ENCODE peak calls at places on chromosome X, in four cellular contexts. U is Peyer's patch, N is tibial artery, D is colonic mucosa. P is an unnamed sample. For H3K4me1, the result is how much of the 10 kb centered on the place peaks cover.

GRCh38 chrX:126820700-126821420 is 1.3 kb downstream of the PRR32 start:
- DNase-seq in D (no peak), U (no peak), N (no peak), P (no peak)

GRCh38 chrX:135520022-135520552 is 373 bp upstream of the INTS6L start:
- DNase-seq in U (no peak), D (no peak), N (no peak), P (no peak)

GRCh38 chrX:41027388-41027787 is 57.9 kb upstream of the USP9X start:
- DNase-seq in D (no peak), U (no peak), N (no peak), P (no peak)

GRCh38 chrX:17860811-17861495 is at the start of gene RAI2:
- DNase-seq in D (no peak), N (no peak), U (peak), P (peak)

GRCh38 chrX:118495958-118496762 is 545 bp downstream of the DOCK11 start:
- DNase-seq in U (peak), N (peak), D (peak), P (peak)

GRCh38 chrX:65644621-65645287 is 22.7 kb upstream of the MSN start:
- DNase-seq in U (no peak), N (peak), D (peak), P (no peak)

GRCh38 chrX:3939967-3940610 is 226.6 kb upstream of the PRKX start:
- DNase-seq in N (no peak), D (no peak), U (no peak), P (no peak)

GRCh38 chrX:41010188-41010846 is 74.9 kb upstream of the USP9X start:
- DNase-seq in U (peak), D (peak), N (peak), P (peak)

GRCh38 chrX:68829594-68830485 is 1.0 kb downstream of the EFNB1 start:
- DNase-seq in U (peak), N (no peak), D (peak), P (no peak)

GRCh38 chrX:133653363-133653762 is 238.1 kb upstream of the GPC4 start:
- DNase-seq in U (no peak), N (no peak), D (no peak), P (no peak)

GRCh38 chrX:148878371-148878770 is 378.0 kb downstream of the AFF2 start:
- DNase-seq in U (no peak), D (no peak), N (no peak), P (no peak)

GRCh38 chrX:3184176-3184930 is 143.1 kb downstream of the ARSF start:
- DNase-seq in D (no peak), N (no peak), U (no peak), P (no peak)

GRCh38 chrX:13088155-13088485 is 43.7 kb upstream of the FAM9C start:
- DNase-seq in U (peak), D (no peak), N (no peak), P (no peak)

GRCh38 chrX:19627533-19627932 is 112.2 kb upstream of the MAP3K15 start:
- DNase-seq in U (no peak), D (no peak), N (no peak), P (no peak)

GRCh38 chrX:47047989-47048388 is 30.3 kb upstream of the RGN start:
- DNase-seq in U (no peak), N (no peak), D (no peak), P (no peak)

GRCh38 chrX:115425359-115425758 is 135.6 kb upstream of the PLS3 start:
- DNase-seq in N (no peak), U (no peak), D (no peak), P (no peak)

GRCh38 chrX:132622130-132622529 is 133.3 kb upstream of the MBNL3 start:
- DNase-seq in U (no peak), D (no peak), N (no peak), P (no peak)

GRCh38 chrX:40646489-40647306 is 663 bp downstream of the CXorf38 start:
- DNase-seq in D (peak), U (peak), N (peak), P (no peak)

GRCh38 chrX:14872355-14872754 is 514 bp downstream of the FANCB start:
- DNase-seq in U (no peak), D (no peak), N (no peak), P (no peak)

GRCh38 chrX:11611965-11612364 is 53.8 kb downstream of the ARHGAP6 start:
- DNase-seq in N (no peak), D (no peak), U (no peak), P (no peak)

GRCh38 chrX:13638021-13638420 is 14.9 kb upstream of the TCEANC start:
- DNase-seq in U (no peak), D (no peak), N (no peak), P (no peak)

GRCh38 chrX:50988649-50989048 is 78.1 kb downstream of the BMP15 start:
- DNase-seq in N (no peak), D (peak), U (no peak), P (no peak)

GRCh38 chrX:38805294-38806053 is 4.2 kb downstream of the MID1IP1 start:
- DNase-seq in U (peak), D (peak), N (peak), P (peak)

GRCh38 chrX:38806054-38806389 is 4.8 kb downstream of the MID1IP1 start:
- DNase-seq in U (peak), N (no peak), D (no peak), P (no peak)

GRCh38 chrX:38804481-38805293 is 3.4 kb downstream of the MID1IP1 start:
- DNase-seq in D (no peak), N (peak), U (peak), P (no peak)

GRCh38 chrX:38803286-38803608 is 2.0 kb downstream of the MID1IP1 start:
- DNase-seq in D (no peak), U (no peak), N (no peak), P (no peak)

DNA sequence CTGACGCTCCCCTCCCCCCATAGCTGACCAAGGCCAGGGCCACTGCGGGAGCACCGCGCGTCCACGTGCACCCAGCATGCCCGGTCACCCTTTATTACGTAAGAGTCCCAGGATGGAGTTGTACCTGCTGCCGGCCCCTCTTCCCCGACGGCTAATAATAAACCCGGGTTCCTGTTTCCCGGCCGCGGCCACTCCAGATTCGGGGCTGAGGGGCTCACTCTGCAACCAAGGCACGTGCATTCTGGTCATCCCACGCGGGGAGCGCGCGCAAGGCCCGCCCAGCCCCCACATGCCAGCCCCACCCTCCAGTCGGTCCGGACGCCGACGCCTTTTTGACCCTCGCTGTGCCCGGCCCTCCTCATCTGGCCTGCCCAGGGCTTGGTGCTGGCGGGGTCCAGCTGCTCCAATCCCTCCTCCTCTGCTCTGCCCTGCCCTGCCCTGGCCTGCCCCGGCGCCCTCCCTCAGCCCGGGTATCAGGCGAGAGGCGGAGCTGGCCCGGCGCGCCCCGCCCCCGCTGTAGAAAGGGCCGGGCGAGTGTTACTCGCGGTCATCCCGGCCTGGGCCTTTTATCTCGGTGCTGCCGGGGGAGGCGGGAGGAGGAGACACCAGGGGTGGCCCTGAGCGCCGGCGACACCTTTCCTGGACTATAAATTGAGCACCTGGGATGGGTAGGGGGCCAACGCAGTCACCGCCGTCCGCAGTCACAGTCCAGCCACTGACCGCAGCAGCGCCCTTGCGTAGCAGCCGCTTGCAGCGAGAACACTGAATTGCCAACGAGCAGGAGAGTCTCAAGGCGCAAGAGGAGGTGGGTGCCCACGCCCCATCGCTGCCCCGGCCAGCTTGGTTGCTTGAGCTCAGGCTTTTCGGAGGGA is 2.6 kb downstream of the MID1IP1 start:
- DNase-seq in N (peak), U (peak), D (peak), P (peak)
- H3K4me3 ChIP-seq in N (peak), U (peak), D (peak), P (peak)

GRCh38 chrX:153794897-153795816 is 689 bp downstream of the SSR4 start:
- DNase-seq in D (no peak), U (no peak), N (no peak), P (no peak)
- H3K4me1 ChIP-seq in D (under half), U (under half), N (under half), P (under half)

GRCh38 chrX:72181178-72182125 is at the start of gene PIN4:
- DNase-seq in U (peak), N (peak), D (peak), P (peak)

GRCh38 chrX:72180539-72180938 is 1.0 kb upstream of the PIN4 start:
- DNase-seq in N (no peak), U (no peak), D (no peak), P (no peak)

GRCh38 chrX:72182924-72183323 is 1.4 kb downstream of the PIN4 start:
- DNase-seq in D (no peak), N (no peak), U (no peak), P (no peak)
- H3K4me3 ChIP-seq in D (no peak), N (no peak), U (peak), P (no peak)

GRCh38 chrX:114075073-114075673 is 508.7 kb upstream of the HTR2C start:
- DNase-seq in U (no peak), N (no peak), D (no peak), P (no peak)
- H3K4me1 ChIP-seq in U (under half), N (under half), D (under half), P (under half)

GRCh38 chrX:106612403-106612789 is 618 bp downstream of the RADX start:
- DNase-seq in U (no peak), D (no peak), N (no peak), P (no peak)

GRCh38 chrX:106611682-106612402 is at the start of gene RADX:
- DNase-seq in N (peak), U (peak), D (peak), P (peak)

GRCh38 chrX:106611323-106611681 is 476 bp upstream of the RADX start:
- DNase-seq in N (no peak), D (no peak), U (no peak), P (no peak)

GRCh38 chrX:106615041-106615440 is 3.3 kb downstream of the RADX start:
- DNase-seq in N (no peak), U (no peak), D (no peak), P (no peak)

DNA sequence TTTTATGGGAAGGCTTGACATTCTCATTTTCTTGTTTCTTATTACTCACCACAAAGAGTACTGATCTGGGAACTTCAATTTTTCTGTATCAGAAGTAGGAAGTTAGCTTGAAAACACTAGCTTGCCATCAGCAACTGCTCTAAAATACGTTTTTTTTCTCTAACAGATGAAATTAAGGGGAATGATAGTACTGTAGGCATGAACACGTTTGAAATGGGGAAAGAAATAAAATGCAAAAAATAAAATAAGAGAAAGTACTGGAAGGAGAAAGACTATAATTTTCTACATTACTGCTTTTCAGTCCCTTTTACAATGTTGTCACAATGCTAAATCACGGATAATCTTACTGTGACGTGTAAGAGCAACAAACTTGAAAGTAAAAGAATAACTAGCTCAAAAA is 1.5 kb downstream of the RADX start:
- DNase-seq in D (no peak), N (no peak), U (no peak), P (no peak)
- H3K4me3 ChIP-seq in D (no peak), N (no peak), U (no peak), P (peak)

GRCh38 chrX:74246524-74246923 is 57.5 kb upstream of the ZCCHC13 start:
- DNase-seq in N (no peak), D (no peak), U (no peak), P (no peak)

GRCh38 chrX:74250574-74250973 is 53.4 kb upstream of the ZCCHC13 start:
- DNase-seq in N (no peak), U (no peak), D (no peak), P (no peak)

GRCh38 chrX:74248889-74249288 is 55.1 kb upstream of the ZCCHC13 start:
- DNase-seq in N (no peak), D (peak), U (no peak), P (no peak)

GRCh38 chrX:74251006-74251930 is 52.7 kb upstream of the ZCCHC13 start:
- DNase-seq in N (no peak), D (peak), U (no peak), P (no peak)

GRCh38 chrX:74249963-74250362 is 54.0 kb upstream of the ZCCHC13 start:
- DNase-seq in U (no peak), N (no peak), D (peak), P (no peak)
- H3K4me1 ChIP-seq in U (under half), N (under half), D (under half), P (under half)

DNA sequence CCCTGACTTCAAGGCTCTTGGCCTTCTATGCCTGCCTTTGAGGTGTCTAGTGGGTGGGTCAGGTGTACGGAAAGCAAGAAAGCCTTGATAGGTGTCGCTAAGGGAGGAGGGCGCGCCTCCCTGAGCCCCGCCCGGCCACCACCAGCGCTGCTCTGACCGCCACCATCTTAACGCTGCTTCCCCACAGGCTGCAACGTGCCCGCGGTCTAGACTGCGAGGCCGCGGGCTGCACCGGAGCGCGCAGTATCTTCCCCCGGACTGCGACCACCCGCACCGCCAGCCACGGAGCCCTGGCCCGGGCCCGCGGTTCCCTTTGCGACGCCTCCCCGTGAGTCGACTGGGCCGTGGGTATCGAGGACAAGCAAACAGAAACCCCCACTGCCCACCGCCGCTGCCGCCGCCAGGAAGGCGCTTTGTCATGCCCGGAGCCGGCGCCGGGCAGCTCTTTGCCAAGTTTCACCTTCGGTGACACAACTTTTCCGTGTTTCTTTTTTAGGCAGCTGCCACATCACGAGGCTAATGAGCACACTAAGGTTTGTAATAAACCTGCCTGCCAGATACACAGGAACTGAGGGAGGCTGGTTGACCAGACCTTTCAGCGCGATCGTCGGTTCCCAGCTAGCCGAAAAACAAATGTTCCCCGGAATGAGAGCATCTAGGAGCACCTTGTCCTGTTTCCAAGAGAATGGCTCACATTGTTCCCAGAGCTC is 335.8 kb upstream of the F9 start:
- DNase-seq in D (no peak), N (no peak), U (no peak), P (no peak)
- H3K4me3 ChIP-seq in D (peak), N (peak), U (peak), P (no peak)

GRCh38 chrX:10110316-10110932 is 46.4 kb upstream of the CLCN4 start:
- DNase-seq in D (no peak), U (no peak), N (no peak), P (no peak)

GRCh38 chrX:10115082-10115481 is 41.7 kb upstream of the CLCN4 start:
- DNase-seq in U (no peak), N (no peak), D (no peak), P (no peak)

GRCh38 chrX:10110984-10111363 is 45.8 kb upstream of the CLCN4 start:
- DNase-seq in D (no peak), N (no peak), U (peak), P (peak)

GRCh38 chrX:10111364-10112148 is 45.2 kb upstream of the CLCN4 start:
- DNase-seq in D (no peak), U (peak), N (no peak), P (peak)

DNA sequence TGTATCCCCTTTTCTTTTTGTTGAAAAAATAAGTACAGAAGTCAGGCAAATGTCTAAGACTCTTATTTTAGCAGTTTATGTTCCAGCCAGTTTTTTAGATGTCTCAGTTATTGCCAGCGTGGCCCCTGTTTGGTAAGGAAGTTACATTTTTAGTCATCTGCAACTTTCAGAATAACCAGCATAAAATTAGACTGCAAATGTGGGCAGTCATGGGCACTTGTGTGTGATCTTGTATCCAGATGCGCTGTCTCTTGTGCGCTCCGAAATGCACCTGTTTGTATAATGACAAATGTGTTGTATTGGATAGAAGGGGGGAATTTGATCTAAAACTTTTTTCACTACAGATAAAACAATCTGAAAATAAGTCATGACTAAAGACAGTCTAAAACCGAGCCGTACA is 44.3 kb upstream of the CLCN4 start:
- DNase-seq in D (no peak), N (no peak), U (no peak), P (no peak)
- H3K4me1 ChIP-seq in D (under half), N (under half), U (under half), P (half or more)

GRCh38 chrX:45768666-45769065 is 568.0 kb upstream of the DIPK2B start:
- DNase-seq in N (no peak), D (no peak), U (no peak), P (no peak)
- H3K4me3 ChIP-seq in N (peak), D (peak), U (peak), P (peak)

P was measured in CD8-positive, alpha-beta memory T cell.